ENCODE peak calls at places on chromosomes 12 and 14, in five cellular contexts. J is fibroblast of the conjunctiva; W is activated CD4-positive, alpha-beta T cell treated with anti-CD3 and anti-CD28 coated beads, Interleukin-2, amount 50 U/mL, for 4 hours; V is occipital lobe; A is transverse colon. Z is an unnamed sample.

GRCh38 chr14:72970824-72971434 is 44.7 kb downstream of the DCAF4 start:
- DNase-seq in J (no peak), W (no peak), V (no peak), A (no peak), Z (no peak)

GRCh38 chr12:11765817-11766794 is 116.6 kb downstream of the ETV6 start:
- DNase-seq in J (no peak), W (peak; percentile 48), V (no peak), A (peak; percentile 56), Z (no peak)

GRCh38 chr12:132617822-132618682 is 524 bp upstream of the P2RX2 start:
- DNase-seq in J (no peak), W (no peak), V (no peak), A (no peak), Z (no peak)

GRCh38 chr14:87380054-87380453 is 612.9 kb downstream of the GALC start:
- DNase-seq in J (no peak), W (no peak), V (no peak), A (no peak), Z (no peak)

GRCh38 chr14:24032727-24033418 is 18.9 kb upstream of the CARMIL3 start:
- DNase-seq in J (peak; percentile 64), W (no peak), V (peak; percentile 11), A (no peak), Z (no peak)

GRCh38 chr14:31208546-31209424 is 1.2 kb upstream of the HECTD1 start:
- DNase-seq in J (no peak), W (peak; percentile 4), V (no peak), A (peak; percentile 11), Z (no peak)

GRCh38 chr12:45989857-45990467 is 412 bp downstream of the SCAF11 start:
- DNase-seq in J (no peak), W (peak; percentile 28), V (peak; percentile 74), A (peak; percentile 81), Z (peak; percentile 32)

GRCh38 chr14:29529418-29529817 is 398.2 kb downstream of the PRKD1 start:
- DNase-seq in J (no peak), W (no peak), V (no peak), A (no peak), Z (no peak)

GRCh38 chr12:74476234-74476633 is 61.4 kb upstream of the ATXN7L3B start:
- DNase-seq in J (no peak), W (no peak), V (no peak), A (no peak), Z (no peak)

GRCh38 chr12:99810718-99811593 is 163.4 kb downstream of the GARIN6 start:
- DNase-seq in J (peak; percentile 5), W (no peak), V (no peak), A (no peak), Z (peak; percentile 6)

GRCh38 chr14:94697773-94698556 is 71.9 kb downstream of the GSC start:
- DNase-seq in J (no peak), W (no peak), V (no peak), A (no peak), Z (no peak)

Z was measured in HTR-8/SVneo.